ENCODE peak calls at places on chromosome 17, in seven cellular contexts. One of them, this sample, is unnamed.

GRCh38 chr17:65855245-65855644 is 293.8 kb upstream of the AXIN2 start:
- DNase-seq in AG10803: peak; percentile 6
- DNase-seq in AG08396: no peak
- DNase-seq in H7: peak; percentile 13
- DNase-seq in T-cell: no peak
- DNase-seq in stimulated activated CD4-positive, alpha-beta T cell treated with anti-CD3 and anti-CD28 coated beads, Interleukin-1b, Interleukin-23, amount 100 ng/mL, for 24 hours: no peak
- DNase-seq in EH: peak; percentile 14
- DNase-seq in this sample: no peak

GRCh38 chr17:36690190-36690589 is 88.8 kb downstream of the MRM1 start:
- DNase-seq in AG10803: no peak
- DNase-seq in AG08396: no peak
- DNase-seq in H7: no peak
- DNase-seq in T-cell: no peak
- DNase-seq in stimulated activated CD4-positive, alpha-beta T cell treated with anti-CD3 and anti-CD28 coated beads, Interleukin-1b, Interleukin-23, amount 100 ng/mL, for 24 hours: no peak
- DNase-seq in EH: no peak
- DNase-seq in this sample: no peak

GRCh38 chr17:83084214-83084613 is 4.8 kb downstream of the METRNL start:
- DNase-seq in AG10803: no peak
- DNase-seq in AG08396: peak; percentile 52
- DNase-seq in H7: peak; percentile 69
- DNase-seq in T-cell: no peak
- DNase-seq in stimulated activated CD4-positive, alpha-beta T cell treated with anti-CD3 and anti-CD28 coated beads, Interleukin-1b, Interleukin-23, amount 100 ng/mL, for 24 hours: no peak
- DNase-seq in EH: no peak
- DNase-seq in this sample: no peak

GRCh38 chr17:47946929-47947397 is 5.6 kb downstream of the PNPO start:
- DNase-seq in AG10803: peak; percentile 73
- DNase-seq in AG08396: peak; percentile 84
- DNase-seq in H7: peak; percentile 91
- DNase-seq in T-cell: peak; percentile 36
- DNase-seq in stimulated activated CD4-positive, alpha-beta T cell treated with anti-CD3 and anti-CD28 coated beads, Interleukin-1b, Interleukin-23, amount 100 ng/mL, for 24 hours: peak; percentile 49
- DNase-seq in EH: peak; percentile 82
- DNase-seq in this sample: peak; percentile 92

GRCh38 chr17:31903401-31903800 is 1.9 kb upstream of the UTP6 start:
- DNase-seq in AG10803: no peak
- DNase-seq in AG08396: no peak
- DNase-seq in H7: no peak
- DNase-seq in T-cell: no peak
- DNase-seq in stimulated activated CD4-positive, alpha-beta T cell treated with anti-CD3 and anti-CD28 coated beads, Interleukin-1b, Interleukin-23, amount 100 ng/mL, for 24 hours: no peak
- DNase-seq in EH: no peak
- DNase-seq in this sample: no peak

GRCh38 chr17:4509402-4509801 is 10.7 kb downstream of the SPNS2 start:
- DNase-seq in AG10803: no peak
- DNase-seq in AG08396: no peak
- DNase-seq in H7: no peak
- DNase-seq in T-cell: no peak
- DNase-seq in stimulated activated CD4-positive, alpha-beta T cell treated with anti-CD3 and anti-CD28 coated beads, Interleukin-1b, Interleukin-23, amount 100 ng/mL, for 24 hours: no peak
- DNase-seq in EH: no peak
- DNase-seq in this sample: no peak

GRCh38 chr17:36667922-36668321 is 66.5 kb downstream of the MRM1 start:
- DNase-seq in AG10803: no peak
- DNase-seq in AG08396: no peak
- DNase-seq in H7: no peak
- DNase-seq in T-cell: no peak
- DNase-seq in stimulated activated CD4-positive, alpha-beta T cell treated with anti-CD3 and anti-CD28 coated beads, Interleukin-1b, Interleukin-23, amount 100 ng/mL, for 24 hours: no peak
- DNase-seq in EH: peak; percentile 3
- DNase-seq in this sample: no peak

GRCh38 chr17:61574542-61575351 is 16.3 kb downstream of the NACA2 start:
- DNase-seq in AG10803: peak; percentile 47
- DNase-seq in AG08396: peak; percentile 68
- DNase-seq in H7: peak; percentile 52
- DNase-seq in T-cell: no peak
- DNase-seq in stimulated activated CD4-positive, alpha-beta T cell treated with anti-CD3 and anti-CD28 coated beads, Interleukin-1b, Interleukin-23, amount 100 ng/mL, for 24 hours: no peak
- DNase-seq in EH: peak; percentile 72
- DNase-seq in this sample: peak; percentile 78

GRCh38 chr17:49564638-49565037 is 11.0 kb upstream of the NXPH3 start:
- DNase-seq in AG10803: no peak
- DNase-seq in AG08396: no peak
- DNase-seq in H7: no peak
- DNase-seq in T-cell: no peak
- DNase-seq in stimulated activated CD4-positive, alpha-beta T cell treated with anti-CD3 and anti-CD28 coated beads, Interleukin-1b, Interleukin-23, amount 100 ng/mL, for 24 hours: no peak
- DNase-seq in EH: peak; percentile 26
- DNase-seq in this sample: no peak

GRCh38 chr17:32936894-32937500 is 9.0 kb downstream of the TMEM98 start:
- DNase-seq in AG10803: peak; percentile 72
- DNase-seq in AG08396: peak; percentile 75
- DNase-seq in H7: peak; percentile 93
- DNase-seq in T-cell: peak; percentile 17
- DNase-seq in stimulated activated CD4-positive, alpha-beta T cell treated with anti-CD3 and anti-CD28 coated beads, Interleukin-1b, Interleukin-23, amount 100 ng/mL, for 24 hours: peak; percentile 32
- DNase-seq in EH: peak; percentile 60
- DNase-seq in this sample: peak; percentile 77

GRCh38 chr17:78723001-78723796 is 58.9 kb downstream of the CYTH1 start:
- DNase-seq in AG10803: no peak
- DNase-seq in AG08396: peak; percentile 38
- DNase-seq in H7: peak; percentile 93
- DNase-seq in T-cell: no peak
- DNase-seq in stimulated activated CD4-positive, alpha-beta T cell treated with anti-CD3 and anti-CD28 coated beads, Interleukin-1b, Interleukin-23, amount 100 ng/mL, for 24 hours: no peak
- DNase-seq in EH: peak; percentile 35
- DNase-seq in this sample: no peak

GRCh38 chr17:11150946-11151345 is 90.1 kb upstream of the SHISA6 start:
- DNase-seq in AG10803: no peak
- DNase-seq in AG08396: no peak
- DNase-seq in H7: no peak
- DNase-seq in T-cell: no peak
- DNase-seq in stimulated activated CD4-positive, alpha-beta T cell treated with anti-CD3 and anti-CD28 coated beads, Interleukin-1b, Interleukin-23, amount 100 ng/mL, for 24 hours: no peak
- DNase-seq in EH: no peak
- DNase-seq in this sample: no peak

GRCh38 chr17:72488542-72489272 is 367.9 kb downstream of the SOX9 start:
- DNase-seq in AG10803: no peak
- DNase-seq in AG08396: no peak
- DNase-seq in H7: no peak
- DNase-seq in T-cell: no peak
- DNase-seq in stimulated activated CD4-positive, alpha-beta T cell treated with anti-CD3 and anti-CD28 coated beads, Interleukin-1b, Interleukin-23, amount 100 ng/mL, for 24 hours: no peak
- DNase-seq in EH: no peak
- DNase-seq in this sample: no peak

GRCh38 chr17:31231852-31232251 is 65.2 kb downstream of the OMG start:
- DNase-seq in AG10803: no peak
- DNase-seq in AG08396: no peak
- DNase-seq in H7: no peak
- DNase-seq in T-cell: no peak
- DNase-seq in stimulated activated CD4-positive, alpha-beta T cell treated with anti-CD3 and anti-CD28 coated beads, Interleukin-1b, Interleukin-23, amount 100 ng/mL, for 24 hours: no peak
- DNase-seq in EH: no peak
- DNase-seq in this sample: no peak

GRCh38 chr17:43349142-43349541 is 49.7 kb upstream of the ARL4D start:
- DNase-seq in AG10803: no peak
- DNase-seq in AG08396: no peak
- DNase-seq in H7: no peak
- DNase-seq in T-cell: no peak
- DNase-seq in stimulated activated CD4-positive, alpha-beta T cell treated with anti-CD3 and anti-CD28 coated beads, Interleukin-1b, Interleukin-23, amount 100 ng/mL, for 24 hours: no peak
- DNase-seq in EH: no peak
- DNase-seq in this sample: no peak

GRCh38 chr17:57264776-57265175 is 8.5 kb downstream of the MSI2 start:
- DNase-seq in AG10803: no peak
- DNase-seq in AG08396: no peak
- DNase-seq in H7: no peak
- DNase-seq in T-cell: no peak
- DNase-seq in stimulated activated CD4-positive, alpha-beta T cell treated with anti-CD3 and anti-CD28 coated beads, Interleukin-1b, Interleukin-23, amount 100 ng/mL, for 24 hours: no peak
- DNase-seq in EH: no peak
- DNase-seq in this sample: no peak

GRCh38 chr17:34820166-34820920 is 140.9 kb downstream of the CCT6B start:
- DNase-seq in AG10803: no peak
- DNase-seq in AG08396: no peak
- DNase-seq in H7: peak; percentile 69
- DNase-seq in T-cell: no peak
- DNase-seq in stimulated activated CD4-positive, alpha-beta T cell treated with anti-CD3 and anti-CD28 coated beads, Interleukin-1b, Interleukin-23, amount 100 ng/mL, for 24 hours: no peak
- DNase-seq in EH: no peak
- DNase-seq in this sample: no peak

GRCh38 chr17:60080545-60080944 is 1.8 kb upstream of the HEATR6 start:
- DNase-seq in AG10803: no peak
- DNase-seq in AG08396: no peak
- DNase-seq in H7: no peak
- DNase-seq in T-cell: no peak
- DNase-seq in stimulated activated CD4-positive, alpha-beta T cell treated with anti-CD3 and anti-CD28 coated beads, Interleukin-1b, Interleukin-23, amount 100 ng/mL, for 24 hours: no peak
- DNase-seq in EH: no peak
- DNase-seq in this sample: no peak

GRCh38 chr17:2244545-2245525 is 58.8 kb downstream of the SMG6 start:
- DNase-seq in AG10803: peak; percentile 95
- DNase-seq in AG08396: peak; percentile 85
- DNase-seq in H7: peak; percentile 88
- DNase-seq in T-cell: peak; percentile 68
- DNase-seq in stimulated activated CD4-positive, alpha-beta T cell treated with anti-CD3 and anti-CD28 coated beads, Interleukin-1b, Interleukin-23, amount 100 ng/mL, for 24 hours: peak; percentile 69
- DNase-seq in EH: peak; percentile 94
- DNase-seq in this sample: peak; percentile 96

GRCh38 chr17:81648707-81649085 is 7.6 kb downstream of the PDE6G start:
- DNase-seq in AG10803: no peak
- DNase-seq in AG08396: no peak
- DNase-seq in H7: peak; percentile 57
- DNase-seq in T-cell: no peak
- DNase-seq in stimulated activated CD4-positive, alpha-beta T cell treated with anti-CD3 and anti-CD28 coated beads, Interleukin-1b, Interleukin-23, amount 100 ng/mL, for 24 hours: no peak
- DNase-seq in EH: no peak
- DNase-seq in this sample: no peak

GRCh38 chr17:68498479-68499326 is 13.5 kb upstream of the PRKAR1A start:
- DNase-seq in AG10803: no peak
- DNase-seq in AG08396: no peak
- DNase-seq in H7: no peak
- DNase-seq in T-cell: no peak
- DNase-seq in stimulated activated CD4-positive, alpha-beta T cell treated with anti-CD3 and anti-CD28 coated beads, Interleukin-1b, Interleukin-23, amount 100 ng/mL, for 24 hours: no peak
- DNase-seq in EH: no peak
- DNase-seq in this sample: no peak

GRCh38 chr17:16944334-16945140 is 27.4 kb downstream of the TNFRSF13B start:
- DNase-seq in AG10803: no peak
- DNase-seq in AG08396: no peak
- DNase-seq in H7: no peak
- DNase-seq in T-cell: no peak
- DNase-seq in stimulated activated CD4-positive, alpha-beta T cell treated with anti-CD3 and anti-CD28 coated beads, Interleukin-1b, Interleukin-23, amount 100 ng/mL, for 24 hours: no peak
- DNase-seq in EH: no peak
- DNase-seq in this sample: no peak

GRCh38 chr17:73801455-73802100 is 157.3 kb upstream of the SDK2 start:
- DNase-seq in AG10803: no peak
- DNase-seq in AG08396: no peak
- DNase-seq in H7: no peak
- DNase-seq in T-cell: no peak
- DNase-seq in stimulated activated CD4-positive, alpha-beta T cell treated with anti-CD3 and anti-CD28 coated beads, Interleukin-1b, Interleukin-23, amount 100 ng/mL, for 24 hours: no peak
- DNase-seq in EH: no peak
- DNase-seq in this sample: no peak

GRCh38 chr17:50397919-50398285 is 579 bp upstream of the LRRC59 start:
- DNase-seq in AG10803: no peak
- DNase-seq in AG08396: no peak
- DNase-seq in H7: no peak
- DNase-seq in T-cell: no peak
- DNase-seq in stimulated activated CD4-positive, alpha-beta T cell treated with anti-CD3 and anti-CD28 coated beads, Interleukin-1b, Interleukin-23, amount 100 ng/mL, for 24 hours: no peak
- DNase-seq in EH: no peak
- DNase-seq in this sample: no peak

GRCh38 chr17:697682-698081 is 17.0 kb downstream of the VPS53 start:
- DNase-seq in AG10803: no peak
- DNase-seq in AG08396: no peak
- DNase-seq in H7: no peak
- DNase-seq in T-cell: no peak
- DNase-seq in stimulated activated CD4-positive, alpha-beta T cell treated with anti-CD3 and anti-CD28 coated beads, Interleukin-1b, Interleukin-23, amount 100 ng/mL, for 24 hours: no peak
- DNase-seq in EH: no peak
- DNase-seq in this sample: no peak

GRCh38 chr17:17356931-17357270 is 53.7 kb downstream of the NT5M start:
- DNase-seq in AG10803: no peak
- DNase-seq in AG08396: no peak
- DNase-seq in H7: no peak
- DNase-seq in T-cell: no peak
- DNase-seq in stimulated activated CD4-positive, alpha-beta T cell treated with anti-CD3 and anti-CD28 coated beads, Interleukin-1b, Interleukin-23, amount 100 ng/mL, for 24 hours: no peak
- DNase-seq in EH: no peak
- DNase-seq in this sample: no peak

GRCh38 chr17:45942284-45942683 is 47.9 kb downstream of the MAPT start:
- DNase-seq in AG10803: peak; percentile 9
- DNase-seq in AG08396: peak; percentile 54
- DNase-seq in H7: peak; percentile 73
- DNase-seq in T-cell: no peak
- DNase-seq in stimulated activated CD4-positive, alpha-beta T cell treated with anti-CD3 and anti-CD28 coated beads, Interleukin-1b, Interleukin-23, amount 100 ng/mL, for 24 hours: no peak
- DNase-seq in EH: peak; percentile 16
- DNase-seq in this sample: peak; percentile 8

GRCh38 chr17:44900894-44901293 is 1.6 kb upstream of the EFTUD2 start:
- DNase-seq in AG10803: peak; percentile 75
- DNase-seq in AG08396: peak; percentile 52
- DNase-seq in H7: no peak
- DNase-seq in T-cell: no peak
- DNase-seq in stimulated activated CD4-positive, alpha-beta T cell treated with anti-CD3 and anti-CD28 coated beads, Interleukin-1b, Interleukin-23, amount 100 ng/mL, for 24 hours: no peak
- DNase-seq in EH: peak; percentile 82
- DNase-seq in this sample: peak; percentile 67

GRCh38 chr17:61389670-61390478 is 9.8 kb upstream of the TBX2 start:
- DNase-seq in AG10803: peak; percentile 24
- DNase-seq in AG08396: peak; percentile 85
- DNase-seq in H7: peak; percentile 96
- DNase-seq in T-cell: no peak
- DNase-seq in stimulated activated CD4-positive, alpha-beta T cell treated with anti-CD3 and anti-CD28 coated beads, Interleukin-1b, Interleukin-23, amount 100 ng/mL, for 24 hours: no peak
- DNase-seq in EH: peak; percentile 55
- DNase-seq in this sample: peak; percentile 73

GRCh38 chr17:3693829-3694231 is 2.1 kb downstream of the P2RX5 start:
- DNase-seq in AG10803: no peak
- DNase-seq in AG08396: no peak
- DNase-seq in H7: no peak
- DNase-seq in T-cell: no peak
- DNase-seq in stimulated activated CD4-positive, alpha-beta T cell treated with anti-CD3 and anti-CD28 coated beads, Interleukin-1b, Interleukin-23, amount 100 ng/mL, for 24 hours: no peak
- DNase-seq in EH: no peak
- DNase-seq in this sample: no peak

GRCh38 chr17:41689497-41690299 is 1.0 kb downstream of the EIF1 start:
- DNase-seq in AG10803: peak; percentile 78
- DNase-seq in AG08396: no peak
- DNase-seq in H7: no peak
- DNase-seq in T-cell: peak; percentile 52
- DNase-seq in stimulated activated CD4-positive, alpha-beta T cell treated with anti-CD3 and anti-CD28 coated beads, Interleukin-1b, Interleukin-23, amount 100 ng/mL, for 24 hours: peak; percentile 39
- DNase-seq in EH: peak; percentile 74
- DNase-seq in this sample: peak; percentile 78

GRCh38 chr17:74453665-74454196 is 12.7 kb upstream of the CD300A start:
- DNase-seq in AG10803: no peak
- DNase-seq in AG08396: peak; percentile 96
- DNase-seq in H7: peak; percentile 100
- DNase-seq in T-cell: no peak
- DNase-seq in stimulated activated CD4-positive, alpha-beta T cell treated with anti-CD3 and anti-CD28 coated beads, Interleukin-1b, Interleukin-23, amount 100 ng/mL, for 24 hours: no peak
- DNase-seq in EH: no peak
- DNase-seq in this sample: peak; percentile 88

GRCh38 chr17:62832405-62832804 is 24.3 kb upstream of the MARCHF10 start:
- DNase-seq in AG10803: no peak
- DNase-seq in AG08396: no peak
- DNase-seq in H7: no peak
- DNase-seq in T-cell: no peak
- DNase-seq in stimulated activated CD4-positive, alpha-beta T cell treated with anti-CD3 and anti-CD28 coated beads, Interleukin-1b, Interleukin-23, amount 100 ng/mL, for 24 hours: no peak
- DNase-seq in EH: no peak
- DNase-seq in this sample: no peak

GRCh38 chr17:28204751-28205150 is 114.2 kb upstream of the TMEM97 start:
- DNase-seq in AG10803: peak; percentile 34
- DNase-seq in AG08396: no peak
- DNase-seq in H7: no peak
- DNase-seq in T-cell: no peak
- DNase-seq in stimulated activated CD4-positive, alpha-beta T cell treated with anti-CD3 and anti-CD28 coated beads, Interleukin-1b, Interleukin-23, amount 100 ng/mL, for 24 hours: no peak
- DNase-seq in EH: peak; percentile 75
- DNase-seq in this sample: no peak

GRCh38 chr17:48542114-48542955 is 2.6 kb downstream of the HOXB2 start:
- DNase-seq in AG10803: no peak
- DNase-seq in AG08396: no peak
- DNase-seq in H7: peak; percentile 58
- DNase-seq in T-cell: no peak
- DNase-seq in stimulated activated CD4-positive, alpha-beta T cell treated with anti-CD3 and anti-CD28 coated beads, Interleukin-1b, Interleukin-23, amount 100 ng/mL, for 24 hours: no peak
- DNase-seq in EH: peak; percentile 50
- DNase-seq in this sample: no peak